ENCODE peak calls at places on chromosomes 13 and 19, in four cellular contexts. X, A, E and U are unnamed samples.

GRCh38 chr13:47929156-47929555 is 71.9 kb downstream of the SUCLA2 start:
- DNase-seq in X (peak; percentile 64), A (no peak), E (no peak), U (no peak)

GRCh38 chr13:72737033-72737432 is 9.3 kb downstream of the BORA start:
- DNase-seq in X (no peak), A (no peak), E (no peak), U (no peak)

GRCh38 chr13:111335263-111335662 is 14.8 kb downstream of the TEX29 start:
- DNase-seq in X (no peak), A (no peak), E (no peak), U (no peak)

GRCh38 chr19:45455707-45456499 is 11.9 kb upstream of the FOSB start:
- DNase-seq in X (peak; percentile 100), A (peak; percentile 42), E (peak; percentile 100), U (peak; percentile 30)

GRCh38 chr19:41366089-41366488 is 2.1 kb upstream of the B9D2 start:
- DNase-seq in X (no peak), A (no peak), E (no peak), U (no peak)

GRCh38 chr19:21092107-21092506 is 10.1 kb downstream of the ZNF714 start:
- DNase-seq in X (peak; percentile 77), A (no peak), E (peak; percentile 55), U (no peak)

GRCh38 chr13:29039212-29039611 is 219.1 kb downstream of the MTUS2 start:
- DNase-seq in X (no peak), A (no peak), E (no peak), U (no peak)

GRCh38 chr13:98285852-98286594 is 109.0 kb upstream of the RNF113B start:
- DNase-seq in X (no peak), A (no peak), E (no peak), U (peak; percentile 81)

GRCh38 chr19:289651-290538 is 1.3 kb downstream of the PLPP2 start:
- DNase-seq in X (peak; percentile 74), A (peak; percentile 87), E (peak; percentile 56), U (peak; percentile 60)

GRCh38 chr19:6065685-6066365 is 44.5 kb downstream of the RFX2 start:
- DNase-seq in X (peak; percentile 72), A (peak; percentile 70), E (no peak), U (no peak)

GRCh38 chr13:22883262-22883840 is 297.4 kb upstream of the SGCG start:
- DNase-seq in X (no peak), A (no peak), E (no peak), U (no peak)

GRCh38 chr19:4639531-4640246 is 373 bp downstream of the TNFAIP8L1 start:
- DNase-seq in X (peak; percentile 56), A (no peak), E (no peak), U (peak; percentile 30)

GRCh38 chr19:52542984-52543664 is 15.7 kb downstream of the ZNF808 start:
- DNase-seq in X (no peak), A (no peak), E (peak; percentile 39), U (no peak)

GRCh38 chr19:51798127-51798526 is 3.2 kb downstream of the FPR3 start:
- DNase-seq in X (no peak), A (no peak), E (no peak), U (no peak)

GRCh38 chr19:45097776-45098520 is 5.0 kb downstream of the PPP1R37 start:
- DNase-seq in X (peak; percentile 89), A (no peak), E (peak; percentile 98), U (no peak)